ENCODE peak calls at places on chromosomes 16 and 17, in eight cellular contexts. X, V, K, E, W, S, C and Y are unnamed samples.
A peak's percentile ranks its signal among the peaks of the same experiment; 100 is the strongest.

GRCh38 chr16:73329363-73330306 is 281.7 kb upstream of the ZFHX3 start:
- DNase-seq in X (no peak), V (no peak), K (peak; percentile 82), E (no peak), W (no peak), S (no peak), C (peak; percentile 15), Y (no peak)

GRCh38 chr16:52363082-52363481 is 183.9 kb downstream of the TOX3 start:
- DNase-seq in X (no peak), V (no peak), K (no peak), E (no peak), W (no peak), S (no peak), C (no peak), Y (no peak)

GRCh38 chr17:2705263-2705662 is 6.3 kb downstream of the CLUH start:
- DNase-seq in X (no peak), V (no peak), K (no peak), E (no peak), W (no peak), S (no peak), C (no peak), Y (no peak)

GRCh38 chr17:12637015-12637414 is 28.7 kb upstream of the MYOCD start:
- DNase-seq in X (no peak), V (peak; percentile 88), K (no peak), E (peak; percentile 87), W (no peak), S (no peak), C (no peak), Y (no peak)

GRCh38 chr17:72334205-72334604 is 213.4 kb downstream of the SOX9 start:
- DNase-seq in X (no peak), V (peak; percentile 77), K (no peak), E (peak; percentile 33), W (no peak), S (no peak), C (no peak), Y (no peak)

GRCh38 chr17:67323445-67323844 is 42.9 kb downstream of the PSMD12 start:
- DNase-seq in X (no peak), V (no peak), K (no peak), E (no peak), W (no peak), S (no peak), C (no peak), Y (no peak)

GRCh38 chr16:10817963-10818941 is at the start of gene TVP23A:
- DNase-seq in X (peak; percentile 68), V (no peak), K (peak; percentile 21), E (peak; percentile 47), W (peak; percentile 59), S (no peak), C (no peak), Y (no peak)

GRCh38 chr16:24497405-24497804 is 42.0 kb upstream of the RBBP6 start:
- DNase-seq in X (no peak), V (peak; percentile 46), K (no peak), E (peak; percentile 32), W (no peak), S (no peak), C (no peak), Y (no peak)

GRCh38 chr17:60170835-60171752 is 21.3 kb downstream of the CA4 start:
- DNase-seq in X (no peak), V (peak; percentile 32), K (no peak), E (no peak), W (peak; percentile 29), S (no peak), C (no peak), Y (no peak)

GRCh38 chr17:39402890-39403605 is 1.6 kb upstream of the FBXL20 start:
- DNase-seq in X (peak; percentile 26), V (no peak), K (no peak), E (no peak), W (peak; percentile 36), S (no peak), C (peak; percentile 20), Y (no peak)

GRCh38 chr16:74811911-74812310 is 37.3 kb upstream of the FA2H start:
- DNase-seq in X (no peak), V (peak; percentile 7), K (no peak), E (no peak), W (no peak), S (no peak), C (no peak), Y (no peak)

GRCh38 chr17:61468263-61468907 is 16.2 kb downstream of the TBX4 start:
- DNase-seq in X (no peak), V (no peak), K (no peak), E (no peak), W (no peak), S (no peak), C (no peak), Y (no peak)

GRCh38 chr16:54135361-54136275 is 151.0 kb downstream of the IRX3 start:
- DNase-seq in X (no peak), V (peak; percentile 83), K (no peak), E (peak; percentile 71), W (no peak), S (no peak), C (no peak), Y (no peak)

GRCh38 chr16:8686031-8686621 is 11.7 kb downstream of the ABAT start:
- DNase-seq in X (no peak), V (no peak), K (no peak), E (no peak), W (no peak), S (no peak), C (peak; percentile 40), Y (peak; percentile 36)

GRCh38 chr16:85897384-85897783 is 1.6 kb upstream of the IRF8 start:
- DNase-seq in X (no peak), V (no peak), K (no peak), E (no peak), W (no peak), S (no peak), C (no peak), Y (no peak)

GRCh38 chr17:70078994-70079531 is 4.0 kb downstream of the KCNJ16 start:
- DNase-seq in X (no peak), V (no peak), K (no peak), E (no peak), W (no peak), S (no peak), C (no peak), Y (no peak)

GRCh38 chr16:28202147-28202746 is 9.5 kb downstream of the XPO6 start:
- DNase-seq in X (no peak), V (no peak), K (no peak), E (no peak), W (no peak), S (no peak), C (no peak), Y (no peak)

GRCh38 chr17:38922538-38923291 is 2.7 kb upstream of the LASP1NB start:
- DNase-seq in X (peak; percentile 71), V (peak; percentile 70), K (peak; percentile 75), E (peak; percentile 90), W (peak; percentile 66), S (peak; percentile 65), C (peak; percentile 77), Y (no peak)

GRCh38 chr17:67016039-67016762 is 28.2 kb upstream of the CACNG1 start:
- DNase-seq in X (no peak), V (no peak), K (no peak), E (no peak), W (no peak), S (no peak), C (no peak), Y (no peak)

GRCh38 chr17:13626703-13627102 is 25.0 kb upstream of the HS3ST3A1 start:
- DNase-seq in X (no peak), V (peak; percentile 63), K (no peak), E (peak; percentile 36), W (no peak), S (no peak), C (no peak), Y (no peak)

GRCh38 chr16:521381-522210 is 5.9 kb upstream of the CAPN15 start:
- DNase-seq in X (no peak), V (no peak), K (no peak), E (no peak), W (no peak), S (no peak), C (no peak), Y (no peak)
- TF ChIP-seq CTCF in X (no peak), V (peak; percentile 2), K (no peak), E (no peak), W (no peak), S (no peak), C (no peak), Y (no peak)

GRCh38 chr17:8224891-8225812 is 14.8 kb upstream of the AURKB start:
- DNase-seq in X (no peak), V (no peak), K (no peak), E (no peak), W (no peak), S (no peak), C (peak; percentile 40), Y (no peak)
- TF ChIP-seq CTCF in X (no peak), V (no peak), K (no peak), E (no peak), W (no peak), S (no peak), C (no peak), Y (no peak)

GRCh38 chr17:49086649-49087048 is 45.9 kb upstream of the B4GALNT2 start:
- DNase-seq in X (no peak), V (no peak), K (no peak), E (no peak), W (no peak), S (no peak), C (no peak), Y (no peak)
- TF ChIP-seq CTCF in X (no peak), V (no peak), K (no peak), E (no peak), W (no peak), S (no peak), C (no peak), Y (no peak)

GRCh38 chr17:37440424-37440823 is 33.7 kb downstream of the TADA2A start:
- DNase-seq in X (no peak), V (no peak), K (no peak), E (no peak), W (no peak), S (no peak), C (no peak), Y (no peak)

GRCh38 chr17:37432671-37433070 is 26.0 kb downstream of the TADA2A start:
- DNase-seq in X (no peak), V (no peak), K (no peak), E (no peak), W (no peak), S (no peak), C (no peak), Y (no peak)

DNA sequence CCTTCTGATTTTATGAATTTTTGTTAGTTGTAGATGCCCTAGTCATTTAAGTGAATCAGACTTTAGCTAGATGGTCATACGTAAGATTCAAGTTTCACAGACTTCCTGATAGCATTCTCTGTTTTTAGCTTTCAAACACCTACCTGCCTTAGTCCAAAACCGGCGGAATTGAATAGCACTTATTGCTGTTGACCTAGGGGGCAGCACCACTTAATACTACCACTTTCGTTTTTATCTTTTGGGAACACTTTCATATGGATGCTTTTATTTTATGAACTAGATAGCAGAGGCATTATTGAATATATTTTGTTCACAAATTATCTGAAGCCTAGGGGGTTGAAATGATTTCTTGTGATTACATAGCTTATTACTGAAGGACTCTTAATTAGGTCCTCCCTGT is 31.5 kb downstream of the TADA2A start:
- DNase-seq in X (no peak), V (no peak), K (no peak), E (no peak), W (no peak), S (no peak), C (no peak), Y (no peak)
- TF ChIP-seq CTCF in X (no peak), V (peak; percentile 7), K (peak; percentile 36), E (peak; percentile 28), W (peak; percentile 16), S (no peak), C (no peak), Y (no peak)

GRCh38 chr16:67326472-67327309 is at the start of the genes KCTD19 and LRRC36:
- DNase-seq in X (peak; percentile 82), V (no peak), K (peak; percentile 91), E (peak; percentile 27), W (peak; percentile 74), S (peak; percentile 79), C (peak; percentile 82), Y (peak; percentile 45)
- TF ChIP-seq CTCF in X (peak; percentile 26), V (peak; percentile 38), K (peak; percentile 60), E (peak; percentile 38), W (no peak), S (peak; percentile 29), C (peak; percentile 20), Y (peak; percentile 52)